ENCODE peak calls at places on chromosomes 2 and 18, in ten cellular contexts. J, Y, A, L, M, K, B, P, R and C are unnamed samples.

GRCh38 chr2:154484338-154485099 is 214.0 kb upstream of the KCNJ3 start:
- DNase-seq in J (no peak), Y (no peak), A (no peak), L (no peak), M (no peak), K (no peak), B (no peak), P (no peak), R (no peak), C (no peak)

GRCh38 chr2:126898636-126899035 is at the start of gene TEX51:
- DNase-seq in J (no peak), Y (peak; percentile 38), A (peak; percentile 11), L (no peak), M (no peak), K (no peak), B (peak; percentile 2), P (no peak), R (no peak), C (no peak)

GRCh38 chr2:180015951-180016709 is 9.0 kb upstream of the CWC22 start:
- DNase-seq in J (no peak), Y (no peak), A (no peak), L (no peak), M (no peak), K (no peak), B (no peak), P (peak; percentile 76), R (peak; percentile 31), C (no peak)

GRCh38 chr18:77124452-77124922 is 8.1 kb downstream of the MBP start:
- DNase-seq in J (no peak), Y (no peak), A (no peak), L (peak; percentile 61), M (no peak), K (no peak), B (no peak), P (peak; percentile 40), R (no peak), C (no peak)

GRCh38 chr2:232265329-232265728 is 113.2 kb upstream of the ALPP start:
- DNase-seq in J (no peak), Y (no peak), A (no peak), L (no peak), M (no peak), K (no peak), B (no peak), P (no peak), R (no peak), C (no peak)

GRCh38 chr18:75070235-75070624 is 138.7 kb downstream of the PTGR3 start:
- DNase-seq in J (no peak), Y (no peak), A (no peak), L (no peak), M (no peak), K (no peak), B (no peak), P (no peak), R (no peak), C (no peak)

GRCh38 chr2:49616800-49617199 is 462.5 kb upstream of the FSHR start:
- DNase-seq in J (no peak), Y (no peak), A (no peak), L (no peak), M (peak; percentile 36), K (no peak), B (no peak), P (peak; percentile 1), R (peak; percentile 16), C (peak; percentile 25)

GRCh38 chr2:127675335-127676261 is at the start of gene LIMS2:
- DNase-seq in J (no peak), Y (peak; percentile 80), A (peak; percentile 74), L (no peak), M (no peak), K (peak; percentile 49), B (no peak), P (peak; percentile 41), R (no peak), C (peak; percentile 41)

GRCh38 chr2:37192551-37192950 is 3.7 kb upstream of the CEBPZOS start:
- DNase-seq in J (no peak), Y (no peak), A (no peak), L (no peak), M (no peak), K (no peak), B (no peak), P (no peak), R (no peak), C (no peak)

GRCh38 chr18:57430983-57431382 is 4.2 kb upstream of the ONECUT2 start:
- DNase-seq in J (no peak), Y (no peak), A (no peak), L (no peak), M (peak; percentile 24), K (no peak), B (no peak), P (no peak), R (no peak), C (no peak)

GRCh38 chr2:38528008-38528442 is 74.7 kb downstream of the HNRNPLL start:
- DNase-seq in J (peak; percentile 51), Y (peak; percentile 66), A (no peak), L (no peak), M (no peak), K (peak; percentile 68), B (no peak), P (peak; percentile 74), R (peak; percentile 46), C (peak; percentile 64)

GRCh38 chr18:49168281-49168680 is 217.5 kb upstream of the SMAD7 start:
- DNase-seq in J (no peak), Y (no peak), A (no peak), L (no peak), M (no peak), K (no peak), B (peak; percentile 20), P (no peak), R (no peak), C (no peak)

DNA sequence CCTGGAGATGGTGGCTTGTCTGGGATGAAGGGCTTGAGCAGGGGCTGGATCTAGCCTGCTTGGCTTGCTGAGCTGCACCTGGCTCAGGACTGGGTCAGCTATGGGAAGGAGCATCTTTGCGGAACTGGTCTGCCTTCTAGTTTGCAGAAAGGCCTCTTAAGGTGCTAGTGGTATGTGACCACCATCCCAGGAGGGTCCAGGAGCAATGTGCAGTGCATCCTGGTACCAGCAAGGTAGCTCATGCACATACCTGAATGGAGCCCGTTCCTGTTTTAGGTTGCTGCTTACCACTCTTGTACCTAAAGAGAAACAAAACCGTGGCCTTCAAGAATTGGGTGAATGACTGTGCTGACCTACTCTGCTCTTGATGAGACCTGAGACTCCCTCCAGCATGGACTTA is 118.6 kb upstream of the PELI1 start:
- DNase-seq in J (no peak), Y (no peak), A (no peak), L (peak; percentile 27), M (no peak), K (no peak), B (no peak), P (no peak), R (peak; percentile 21), C (no peak)
- H3K9me3 ChIP-seq in J (no peaks in the 10 kb centered on the region), Y (no peaks in the 10 kb centered on the region), A (no peaks in the 10 kb centered on the region), L (no peaks in the 10 kb centered on the region), M (peaks cover 2% of the 10 kb centered on the region), K (no peaks in the 10 kb centered on the region), B (no peaks in the 10 kb centered on the region), P (no peaks in the 10 kb centered on the region), R (no peaks in the 10 kb centered on the region), C (no peaks in the 10 kb centered on the region)

DNA sequence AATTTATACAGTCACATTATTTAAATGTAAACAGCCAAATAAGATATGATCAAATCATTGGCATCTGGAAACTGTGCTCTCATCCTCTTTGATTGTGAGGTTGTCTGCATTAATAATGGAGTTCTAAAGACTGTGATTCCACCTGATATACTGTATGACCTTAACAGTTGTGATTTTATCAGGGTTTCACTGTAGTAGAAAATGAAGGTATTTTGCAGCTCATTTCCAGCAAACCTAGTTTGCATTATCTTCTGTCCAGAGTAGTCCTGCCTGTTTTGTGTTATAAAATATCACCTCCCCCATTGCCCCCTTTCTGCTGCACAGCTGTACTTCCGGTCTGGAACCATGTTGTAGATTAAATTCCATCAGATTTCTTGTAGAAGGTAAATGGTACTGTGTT is 731.6 kb upstream of the FANCL start:
- DNase-seq in J (no peak), Y (no peak), A (no peak), L (no peak), M (no peak), K (no peak), B (no peak), P (no peak), R (no peak), C (no peak)
- H3K4me1 ChIP-seq in J (no peaks in the 10 kb centered on the region), Y (no peaks in the 10 kb centered on the region), A (no peaks in the 10 kb centered on the region), L (no peaks in the 10 kb centered on the region), M (no peaks in the 10 kb centered on the region), K (no peaks in the 10 kb centered on the region), B (no peaks in the 10 kb centered on the region), P (no peaks in the 10 kb centered on the region), R (no peaks in the 10 kb centered on the region), C (peaks cover 16% of the 10 kb centered on the region)

DNA sequence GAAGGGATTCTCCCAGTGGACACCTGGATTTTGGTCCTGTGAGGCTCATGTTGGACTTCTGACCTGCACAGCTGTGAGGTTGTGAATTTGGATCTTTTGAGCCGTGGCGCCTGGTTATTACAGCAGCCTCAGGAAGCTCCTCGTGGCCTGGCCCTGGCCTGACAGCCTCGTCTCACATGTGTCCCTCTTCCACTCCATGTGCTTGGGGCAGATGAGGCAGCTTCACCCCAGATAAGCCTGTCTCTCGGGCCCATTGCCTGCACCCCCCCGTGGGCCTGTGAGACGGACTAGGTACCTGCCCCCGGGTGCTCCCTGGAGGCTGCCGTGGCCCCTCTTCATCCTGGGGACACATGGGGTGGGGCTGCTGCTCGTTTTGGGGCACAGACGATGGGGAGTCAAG is 51.2 kb downstream of the CTDP1 start:
- DNase-seq in J (no peak), Y (no peak), A (no peak), L (no peak), M (no peak), K (no peak), B (no peak), P (no peak), R (no peak), C (no peak)
- H3K9me3 ChIP-seq in J (peaks cover 3% of the 10 kb centered on the region), Y (no peaks in the 10 kb centered on the region), A (no peaks in the 10 kb centered on the region), L (peaks cover 35% of the 10 kb centered on the region), M (peaks cover 68% of the 10 kb centered on the region), K (peaks cover 28% of the 10 kb centered on the region), B (no peaks in the 10 kb centered on the region), P (peaks cover 14% of the 10 kb centered on the region), R (peaks cover 53% of the 10 kb centered on the region), C (no peaks in the 10 kb centered on the region)

GRCh38 chr2:217392930-217393584 is 533.2 kb upstream of the TNP1 start:
- DNase-seq in J (no peak), Y (no peak), A (no peak), L (no peak), M (no peak), K (no peak), B (no peak), P (no peak), R (no peak), C (no peak)

GRCh38 chr2:217396586-217396985 is 536.7 kb upstream of the TNP1 start:
- DNase-seq in J (no peak), Y (no peak), A (no peak), L (no peak), M (no peak), K (no peak), B (no peak), P (no peak), R (no peak), C (no peak)

GRCh38 chr2:217393585-217394032 is 533.7 kb upstream of the TNP1 start:
- DNase-seq in J (peak; percentile 65), Y (no peak), A (no peak), L (no peak), M (no peak), K (no peak), B (no peak), P (peak; percentile 97), R (peak; percentile 91), C (peak; percentile 86)

GRCh38 chr2:217396165-217396564 is 536.3 kb upstream of the TNP1 start:
- DNase-seq in J (no peak), Y (no peak), A (no peak), L (no peak), M (no peak), K (no peak), B (no peak), P (peak; percentile 57), R (no peak), C (no peak)

GRCh38 chr2:217394510-217395351 is 534.9 kb upstream of the TNP1 start:
- DNase-seq in J (no peak), Y (no peak), A (no peak), L (no peak), M (no peak), K (no peak), B (no peak), P (peak; percentile 70), R (peak; percentile 85), C (peak; percentile 18)
- H3K4me1 ChIP-seq in J (peaks cover 6% of the 10 kb centered on the region), Y (no peaks in the 10 kb centered on the region), A (no peaks in the 10 kb centered on the region), L (no peaks in the 10 kb centered on the region), M (no peaks in the 10 kb centered on the region), K (peaks cover 38% of the 10 kb centered on the region), B (no peaks in the 10 kb centered on the region), P (peaks cover 7% of the 10 kb centered on the region), R (peaks cover 29% of the 10 kb centered on the region), C (no peaks in the 10 kb centered on the region)